ENCODE peak calls at places on chromosome 2, in eight cellular contexts. O, K, A, V, E, F, B and L are unnamed samples.

GRCh38 chr2:65377556-65378307 is 54.7 kb downstream of the SPRED2 start:
- DNase-seq in K (no peak), E (peak; percentile 42), O (no peak), F (peak; percentile 59), B (no peak), V (peak; percentile 44), A (peak; percentile 82), L (peak; percentile 81)

GRCh38 chr2:223306371-223306770 is 254.4 kb downstream of the KCNE4 start:
- DNase-seq in B (peak; percentile 41), A (no peak), F (no peak), O (no peak), E (no peak), K (no peak), V (peak; percentile 62), L (peak; percentile 60)

GRCh38 chr2:119837350-119837749 is 77.6 kb downstream of the PTPN4 start:
- DNase-seq in A (no peak), E (no peak), K (no peak), F (no peak), O (no peak), V (no peak), B (no peak), L (no peak)

GRCh38 chr2:6960659-6961058 is 43.4 kb downstream of the RNF144A start:
- DNase-seq in A (peak; percentile 68), V (no peak), B (no peak), F (no peak), E (peak; percentile 60), K (peak; percentile 39), O (no peak), L (no peak)

GRCh38 chr2:238897122-238897880 is 49.4 kb downstream of the TWIST2 start:
- DNase-seq in V (no peak), B (no peak), A (no peak), O (no peak), E (no peak), F (no peak), K (no peak), L (no peak)

GRCh38 chr2:186098821-186099220 is 360.2 kb downstream of the FSIP2 start:
- DNase-seq in V (no peak), F (no peak), B (no peak), O (no peak), E (no peak), K (no peak), A (peak; percentile 78), L (no peak)

GRCh38 chr2:161124186-161124585 is 36.0 kb upstream of the TANK start:
- DNase-seq in E (no peak), A (no peak), F (no peak), B (no peak), O (no peak), K (no peak), V (no peak), L (no peak)

GRCh38 chr2:157327621-157328102 is 2.0 kb upstream of the ERMN start:
- DNase-seq in O (peak; percentile 92), V (peak; percentile 89), E (peak; percentile 86), B (peak; percentile 87), F (peak; percentile 57), K (peak; percentile 77), A (peak; percentile 32), L (peak; percentile 85)

GRCh38 chr2:239597216-239597615 is 196.4 kb upstream of the HDAC4 start:
- DNase-seq in A (no peak), E (no peak), B (no peak), V (peak; percentile 14), K (no peak), O (no peak), F (no peak), L (no peak)

GRCh38 chr2:209208211-209208610 is 215.6 kb upstream of the MAP2 start:
- DNase-seq in V (peak; percentile 31), O (no peak), K (peak; percentile 28), E (peak; percentile 56), A (no peak), B (peak; percentile 64), F (peak; percentile 4), L (peak; percentile 52)

GRCh38 chr2:50749226-50749625 is 282.7 kb downstream of the NRXN1 start:
- DNase-seq in A (peak; percentile 4), B (peak; percentile 35), E (no peak), F (no peak), V (no peak), K (no peak), O (no peak), L (no peak)

GRCh38 chr2:201622306-201622705 is 21.0 kb downstream of the TMEM237 start:
- DNase-seq in A (peak; percentile 40), B (no peak), K (no peak), O (no peak), E (no peak), V (no peak), F (no peak), L (no peak)

GRCh38 chr2:78417355-78417754 is 608.1 kb upstream of the REG3G start:
- DNase-seq in K (no peak), V (no peak), E (no peak), O (no peak), B (no peak), A (no peak), F (no peak), L (no peak)

GRCh38 chr2:225274751-225275150 is 124.8 kb upstream of the NYAP2 start:
- DNase-seq in V (no peak), A (peak; percentile 78), K (no peak), E (peak; percentile 3), B (no peak), O (no peak), F (no peak), L (peak; percentile 21)

GRCh38 chr2:12678189-12678588 is 38.5 kb upstream of the TRIB2 start:
- DNase-seq in A (no peak), V (no peak), E (no peak), O (no peak), B (no peak), K (no peak), F (no peak), L (no peak)

GRCh38 chr2:178204987-178205386 is 10.7 kb downstream of the OSBPL6 start:
- DNase-seq in F (no peak), O (no peak), V (no peak), K (no peak), B (no peak), A (no peak), E (no peak), L (no peak)

GRCh38 chr2:206488623-206489022 is 45.3 kb downstream of the ADAM23 start:
- DNase-seq in A (no peak), V (no peak), O (no peak), K (no peak), F (no peak), E (no peak), B (no peak), L (no peak)

GRCh38 chr2:42853571-42854206 is 61.3 kb upstream of the HAAO start:
- DNase-seq in V (no peak), F (no peak), K (no peak), E (no peak), B (no peak), A (no peak), O (no peak), L (no peak)

GRCh38 chr2:78780321-78780720 is 245.2 kb upstream of the REG3G start:
- DNase-seq in F (no peak), E (peak; percentile 4), B (no peak), V (no peak), O (no peak), A (no peak), K (no peak), L (no peak)

GRCh38 chr2:212628586-212628985 is 90.0 kb upstream of the ERBB4 start:
- DNase-seq in V (no peak), A (no peak), E (no peak), F (no peak), K (no peak), B (no peak), O (no peak), L (no peak)

GRCh38 chr2:159613515-159614336 is 2.6 kb downstream of the BAZ2B start:
- DNase-seq in O (no peak), K (no peak), F (no peak), E (no peak), B (no peak), V (no peak), A (peak; percentile 32), L (peak; percentile 44)

GRCh38 chr2:178101321-178102079 is 10.7 kb upstream of the RBM45 start:
- DNase-seq in V (no peak), E (no peak), B (no peak), O (no peak), A (no peak), F (no peak), K (no peak), L (no peak)

GRCh38 chr2:11427224-11427623 is 38.7 kb downstream of the E2F6 start:
- DNase-seq in K (no peak), E (no peak), B (no peak), V (no peak), F (no peak), O (no peak), A (no peak), L (no peak)

DNA sequence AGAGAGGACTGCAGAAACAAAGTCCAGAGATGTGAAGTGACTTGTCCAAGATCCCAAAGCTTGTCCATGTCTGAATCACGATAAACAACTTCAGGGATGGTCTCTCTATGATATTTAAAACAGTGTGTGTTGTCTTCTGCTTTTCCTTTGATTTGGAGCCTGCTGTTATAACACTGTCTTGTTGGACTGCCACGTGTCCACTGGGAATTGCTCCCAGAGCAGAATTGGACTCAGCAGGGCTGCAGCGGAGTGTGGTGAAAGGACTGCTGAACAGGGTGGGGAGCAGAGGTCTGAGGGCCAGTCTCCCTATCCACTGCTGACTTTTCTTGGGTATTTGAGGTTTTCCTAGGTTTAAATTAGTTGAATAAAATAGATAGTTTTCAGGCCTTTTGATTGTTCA is 68.3 kb downstream of the IL1R2 start:
- DNase-seq in V (no peak), A (no peak), O (no peak), E (no peak), B (no peak), K (no peak), F (no peak), L (no peak)
- H3K27ac ChIP-seq in V (no peak overlapping the region), A (no peak overlapping the region), O (no peak overlapping the region), E (no peak overlapping the region), B (no peak overlapping the region), K (peak overlapping the region; percentile 58), F (no peak overlapping the region), L (no peak overlapping the region)

GRCh38 chr2:130391872-130392670 is 36.2 kb downstream of the PTPN18 start:
- DNase-seq in K (no peak), O (no peak), F (no peak), B (no peak), A (no peak), V (no peak), E (peak; percentile 47), L (peak; percentile 45)
- TF ChIP-seq CTCF in K (no peak), O (no peak), F (no peak), B (peak; percentile 5), A (no peak), V (no peak), E (no peak), L (peak; percentile 16)

DNA sequence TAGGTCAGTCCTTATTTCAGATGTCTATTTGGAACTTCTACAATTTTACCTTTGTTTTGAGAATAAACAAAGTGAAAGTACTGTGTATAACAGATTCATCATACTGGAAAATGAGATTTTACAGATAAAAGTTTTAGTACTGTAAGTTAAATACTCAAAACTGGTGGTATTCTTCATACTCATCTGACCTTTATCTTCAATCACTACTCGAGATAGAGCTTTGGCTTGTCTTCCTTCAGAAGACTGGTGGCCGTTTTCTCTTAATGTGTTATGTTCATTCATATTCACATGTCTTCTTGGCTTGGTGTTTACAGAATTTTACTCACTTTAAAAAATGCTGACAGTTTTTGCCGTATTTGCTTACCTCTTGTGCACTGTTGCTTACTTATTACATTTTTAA is 2.1 kb downstream of the SPOPL start:
- DNase-seq in E (no peak), B (no peak), O (no peak), F (no peak), K (no peak), A (no peak), V (no peak), L (no peak)
- H3K27ac ChIP-seq in E (no peak overlapping the region), B (no peak overlapping the region), O (no peak overlapping the region), F (peak overlapping the region; percentile 92), K (no peak overlapping the region), A (no peak overlapping the region), V (no peak overlapping the region), L (no peak overlapping the region)

GRCh38 chr2:96208144-96209010 is at the start of gene STARD7:
- DNase-seq in A (peak; percentile 96), B (peak; percentile 98), V (peak; percentile 98), E (peak; percentile 99), K (peak; percentile 99), O (peak; percentile 97), F (peak; percentile 84), L (peak; percentile 99)
- TF ChIP-seq CTCF in A (no peak), B (peak; percentile 31), V (no peak), E (no peak), K (no peak), O (peak; percentile 17), F (peak; percentile 7), L (peak; percentile 1)